ENCODE peak calls at places on chromosomes 11 and 22, in ten cellular contexts. One of them, this sample, is unnamed. For H3K27me3, the result is how much of the 10 kb centered on the place peaks cover.

GRCh38 chr11:83241291-83241946 is 44.7 kb downstream of the CCDC90B start:
- DNase-seq in tibial nerve: no peak
- DNase-seq in hepatocyte: peak
- DNase-seq in endothelial cell of umbilical vein: peak
- DNase-seq in ascending aorta: no peak
- DNase-seq in spleen: no peak
- DNase-seq in body of pancreas: peak
- DNase-seq in WERI-Rb-1: peak
- DNase-seq in cardiac muscle cell: peak
- DNase-seq in fibroblast of lung: peak
- DNase-seq in this sample: peak

GRCh38 chr11:43580735-43581369 is 99.7 kb upstream of the HSD17B12 start:
- DNase-seq in spleen: no peak
- DNase-seq in fibroblast of lung: no peak
- DNase-seq in WERI-Rb-1: no peak
- DNase-seq in tibial nerve: no peak
- DNase-seq in body of pancreas: no peak
- DNase-seq in hepatocyte: no peak
- DNase-seq in ascending aorta: no peak
- DNase-seq in endothelial cell of umbilical vein: no peak
- DNase-seq in cardiac muscle cell: peak
- DNase-seq in this sample: no peak

GRCh38 chr11:18618341-18619025 is 15.7 kb downstream of the SPTY2D1 start:
- DNase-seq in WERI-Rb-1: no peak
- DNase-seq in fibroblast of lung: peak
- DNase-seq in hepatocyte: no peak
- DNase-seq in cardiac muscle cell: no peak
- DNase-seq in spleen: no peak
- DNase-seq in endothelial cell of umbilical vein: peak
- DNase-seq in tibial nerve: no peak
- DNase-seq in ascending aorta: no peak
- DNase-seq in body of pancreas: no peak
- DNase-seq in this sample: no peak

GRCh38 chr11:119722281-119722794 is 6.7 kb downstream of the NECTIN1 start:
- DNase-seq in spleen: no peak
- DNase-seq in cardiac muscle cell: no peak
- DNase-seq in body of pancreas: peak
- DNase-seq in endothelial cell of umbilical vein: no peak
- DNase-seq in hepatocyte: no peak
- DNase-seq in fibroblast of lung: no peak
- DNase-seq in tibial nerve: no peak
- DNase-seq in WERI-Rb-1: peak
- DNase-seq in ascending aorta: no peak
- DNase-seq in this sample: no peak

GRCh38 chr11:37571248-37571647 is 973.2 kb upstream of the RAG2 start:
- DNase-seq in tibial nerve: no peak
- DNase-seq in WERI-Rb-1: no peak
- DNase-seq in body of pancreas: no peak
- DNase-seq in hepatocyte: no peak
- DNase-seq in ascending aorta: no peak
- DNase-seq in spleen: no peak
- DNase-seq in cardiac muscle cell: no peak
- DNase-seq in fibroblast of lung: peak
- DNase-seq in endothelial cell of umbilical vein: no peak
- DNase-seq in this sample: no peak

GRCh38 chr11:117860139-117860538 is 16.3 kb downstream of the FXYD6 start:
- DNase-seq in hepatocyte: no peak
- DNase-seq in cardiac muscle cell: no peak
- DNase-seq in tibial nerve: no peak
- DNase-seq in endothelial cell of umbilical vein: no peak
- DNase-seq in WERI-Rb-1: no peak
- DNase-seq in body of pancreas: no peak
- DNase-seq in ascending aorta: no peak
- DNase-seq in fibroblast of lung: no peak
- DNase-seq in spleen: no peak
- DNase-seq in this sample: no peak

GRCh38 chr11:108097179-108097578 is 24.2 kb upstream of the ACAT1 start:
- DNase-seq in cardiac muscle cell: no peak
- DNase-seq in body of pancreas: no peak
- DNase-seq in endothelial cell of umbilical vein: no peak
- DNase-seq in WERI-Rb-1: no peak
- DNase-seq in fibroblast of lung: no peak
- DNase-seq in ascending aorta: no peak
- DNase-seq in hepatocyte: no peak
- DNase-seq in spleen: no peak
- DNase-seq in tibial nerve: no peak
- DNase-seq in this sample: no peak

GRCh38 chr11:68106165-68106940 is 14.8 kb downstream of the CHKA start:
- DNase-seq in ascending aorta: no peak
- DNase-seq in tibial nerve: no peak
- DNase-seq in body of pancreas: peak
- DNase-seq in WERI-Rb-1: no peak
- DNase-seq in cardiac muscle cell: no peak
- DNase-seq in fibroblast of lung: peak
- DNase-seq in hepatocyte: peak
- DNase-seq in endothelial cell of umbilical vein: peak
- DNase-seq in spleen: no peak
- DNase-seq in this sample: no peak

GRCh38 chr11:69599502-69599901 is 41.5 kb upstream of the CCND1 start:
- DNase-seq in cardiac muscle cell: no peak
- DNase-seq in ascending aorta: no peak
- DNase-seq in fibroblast of lung: no peak
- DNase-seq in tibial nerve: no peak
- DNase-seq in body of pancreas: no peak
- DNase-seq in hepatocyte: no peak
- DNase-seq in endothelial cell of umbilical vein: no peak
- DNase-seq in spleen: no peak
- DNase-seq in WERI-Rb-1: peak
- DNase-seq in this sample: no peak

GRCh38 chr11:23991140-23991539 is 505.7 kb upstream of the LUZP2 start:
- DNase-seq in WERI-Rb-1: no peak
- DNase-seq in endothelial cell of umbilical vein: peak
- DNase-seq in fibroblast of lung: peak
- DNase-seq in body of pancreas: no peak
- DNase-seq in tibial nerve: no peak
- DNase-seq in ascending aorta: no peak
- DNase-seq in cardiac muscle cell: no peak
- DNase-seq in spleen: no peak
- DNase-seq in hepatocyte: no peak
- DNase-seq in this sample: no peak

DNA sequence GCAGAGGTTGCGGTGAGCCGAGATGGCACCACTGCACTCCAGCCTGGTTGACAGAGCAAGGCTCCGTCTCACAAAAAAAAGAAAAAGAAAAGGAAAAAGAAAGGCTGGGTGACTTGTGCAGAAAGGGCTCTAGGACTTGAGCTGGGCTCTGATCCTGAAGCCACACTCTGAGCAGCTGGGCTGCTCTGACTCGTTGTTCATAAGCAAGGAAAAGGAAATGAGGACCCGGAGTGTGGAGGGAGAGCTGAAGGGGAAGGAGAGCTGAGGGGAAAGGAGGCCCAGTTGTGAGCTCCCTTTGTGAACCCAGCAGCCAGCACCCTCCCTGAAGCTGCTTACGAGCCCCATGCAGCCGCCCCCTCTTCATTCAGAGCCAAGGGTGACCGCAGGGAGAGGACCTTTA is 12.4 kb upstream of the SH3BP1 start:
- DNase-seq in cardiac muscle cell: no peak
- DNase-seq in hepatocyte: no peak
- DNase-seq in fibroblast of lung: no peak
- DNase-seq in body of pancreas: no peak
- DNase-seq in endothelial cell of umbilical vein: no peak
- DNase-seq in tibial nerve: no peak
- DNase-seq in ascending aorta: no peak
- DNase-seq in spleen: no peak
- DNase-seq in WERI-Rb-1: no peak
- DNase-seq in this sample: no peak
- H3K4me3 ChIP-seq in cardiac muscle cell: no peak
- H3K4me3 ChIP-seq in hepatocyte: no peak
- H3K4me3 ChIP-seq in fibroblast of lung: no peak
- H3K4me3 ChIP-seq in body of pancreas: no peak
- H3K4me3 ChIP-seq in endothelial cell of umbilical vein: no peak
- H3K4me3 ChIP-seq in tibial nerve: no peak
- H3K4me3 ChIP-seq in ascending aorta: no peak
- H3K4me3 ChIP-seq in spleen: no peak
- H3K4me3 ChIP-seq in WERI-Rb-1: no peak
- H3K4me3 ChIP-seq in this sample: no peak

GRCh38 chr22:26979294-26979693 is 321.9 kb downstream of the MIAT start:
- DNase-seq in spleen: no peak
- DNase-seq in fibroblast of lung: no peak
- DNase-seq in tibial nerve: no peak
- DNase-seq in hepatocyte: peak
- DNase-seq in endothelial cell of umbilical vein: no peak
- DNase-seq in body of pancreas: no peak
- DNase-seq in cardiac muscle cell: peak
- DNase-seq in ascending aorta: no peak
- DNase-seq in WERI-Rb-1: no peak
- DNase-seq in this sample: no peak
- H3K27me3 ChIP-seq in spleen: under half
- H3K27me3 ChIP-seq in fibroblast of lung: under half
- H3K27me3 ChIP-seq in tibial nerve: under half
- H3K27me3 ChIP-seq in hepatocyte: under half
- H3K27me3 ChIP-seq in endothelial cell of umbilical vein: under half
- H3K27me3 ChIP-seq in body of pancreas: under half
- H3K27me3 ChIP-seq in cardiac muscle cell: under half
- H3K27me3 ChIP-seq in ascending aorta: under half
- H3K27me3 ChIP-seq in WERI-Rb-1: under half
- H3K27me3 ChIP-seq in this sample: under half

DNA sequence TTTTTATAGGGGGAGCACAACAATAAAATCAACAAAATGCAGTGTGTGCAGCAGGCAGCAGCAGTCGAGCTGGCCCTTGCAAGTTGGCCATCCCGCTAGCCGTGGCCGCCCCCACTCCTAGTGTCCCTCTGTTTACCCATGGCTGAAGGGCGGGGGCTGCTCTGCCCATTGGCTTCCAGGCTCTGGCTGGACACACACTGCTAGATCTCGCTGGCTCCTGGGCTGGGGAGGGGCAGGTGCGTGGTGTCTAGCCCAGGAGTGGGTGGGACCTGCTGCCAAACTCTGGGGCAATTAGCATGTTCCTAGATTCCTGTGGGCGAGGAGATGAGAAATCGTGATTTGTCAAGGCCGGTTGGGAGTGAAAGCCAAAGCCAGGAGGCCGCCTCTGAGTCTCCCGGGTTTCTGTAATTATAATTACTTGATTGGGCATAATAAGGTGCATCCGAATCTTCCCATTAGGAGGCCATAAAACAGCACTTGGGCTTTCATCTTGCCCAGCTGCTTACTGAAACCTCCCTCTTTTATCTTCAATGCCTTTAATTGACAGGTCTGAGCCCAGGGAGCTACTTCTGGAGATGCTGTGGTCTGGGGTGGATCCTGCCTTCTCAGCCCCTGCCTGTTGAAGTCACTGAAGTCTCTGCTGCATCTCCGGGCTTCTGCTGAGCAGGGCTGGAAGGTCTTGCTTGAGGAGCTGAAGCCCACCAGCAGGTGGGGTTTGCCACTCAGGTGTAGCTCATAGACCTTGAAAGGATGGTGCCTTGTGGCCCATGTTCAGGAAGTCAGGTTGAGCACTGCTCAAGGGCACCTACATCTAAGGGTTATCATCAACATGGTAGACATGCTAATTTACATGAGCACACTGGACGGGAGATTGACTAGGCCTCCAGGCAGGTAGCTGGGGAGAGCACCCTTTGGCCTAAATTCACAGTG is 44.5 kb upstream of the DKK3 start:
- DNase-seq in body of pancreas: no peak
- DNase-seq in fibroblast of lung: no peak
- DNase-seq in cardiac muscle cell: no peak
- DNase-seq in hepatocyte: no peak
- DNase-seq in spleen: no peak
- DNase-seq in endothelial cell of umbilical vein: no peak
- DNase-seq in WERI-Rb-1: peak
- DNase-seq in tibial nerve: no peak
- DNase-seq in ascending aorta: no peak
- DNase-seq in this sample: no peak
- TF ChIP-seq CTCF in body of pancreas: no peak
- TF ChIP-seq CTCF in fibroblast of lung: no peak
- TF ChIP-seq CTCF in cardiac muscle cell: peak
- TF ChIP-seq CTCF in hepatocyte: peak
- TF ChIP-seq CTCF in spleen: no peak
- TF ChIP-seq CTCF in endothelial cell of umbilical vein: no peak
- TF ChIP-seq CTCF in WERI-Rb-1: peak
- TF ChIP-seq CTCF in tibial nerve: no peak
- TF ChIP-seq CTCF in ascending aorta: no peak
- TF ChIP-seq CTCF in this sample: peak

GRCh38 chr11:27720277-27720830 is 20.1 kb upstream of the BDNF start:
- DNase-seq in hepatocyte: peak
- DNase-seq in tibial nerve: no peak
- DNase-seq in spleen: no peak
- DNase-seq in cardiac muscle cell: peak
- DNase-seq in ascending aorta: no peak
- DNase-seq in WERI-Rb-1: peak
- DNase-seq in endothelial cell of umbilical vein: peak
- DNase-seq in body of pancreas: no peak
- DNase-seq in fibroblast of lung: peak
- DNase-seq in this sample: no peak
- H3K4me3 ChIP-seq in hepatocyte: no peak
- H3K4me3 ChIP-seq in tibial nerve: no peak
- H3K4me3 ChIP-seq in spleen: no peak
- H3K4me3 ChIP-seq in cardiac muscle cell: no peak
- H3K4me3 ChIP-seq in ascending aorta: no peak
- H3K4me3 ChIP-seq in WERI-Rb-1: peak
- H3K4me3 ChIP-seq in endothelial cell of umbilical vein: no peak
- H3K4me3 ChIP-seq in body of pancreas: no peak
- H3K4me3 ChIP-seq in fibroblast of lung: no peak
- H3K4me3 ChIP-seq in this sample: no peak

GRCh38 chr22:43470218-43470617 is 58.4 kb downstream of the MPPED1 start:
- DNase-seq in tibial nerve: no peak
- DNase-seq in spleen: peak
- DNase-seq in hepatocyte: no peak
- DNase-seq in ascending aorta: no peak
- DNase-seq in fibroblast of lung: no peak
- DNase-seq in body of pancreas: no peak
- DNase-seq in WERI-Rb-1: no peak
- DNase-seq in endothelial cell of umbilical vein: no peak
- DNase-seq in cardiac muscle cell: no peak
- DNase-seq in this sample: no peak

GRCh38 chr22:43465291-43466015 is 53.6 kb downstream of the MPPED1 start:
- DNase-seq in body of pancreas: no peak
- DNase-seq in fibroblast of lung: no peak
- DNase-seq in hepatocyte: no peak
- DNase-seq in WERI-Rb-1: no peak
- DNase-seq in spleen: peak
- DNase-seq in cardiac muscle cell: no peak
- DNase-seq in endothelial cell of umbilical vein: no peak
- DNase-seq in tibial nerve: no peak
- DNase-seq in ascending aorta: no peak
- DNase-seq in this sample: no peak

GRCh38 chr22:43467171-43467570 is 55.4 kb downstream of the MPPED1 start:
- DNase-seq in tibial nerve: no peak
- DNase-seq in cardiac muscle cell: no peak
- DNase-seq in ascending aorta: no peak
- DNase-seq in spleen: peak
- DNase-seq in body of pancreas: no peak
- DNase-seq in endothelial cell of umbilical vein: no peak
- DNase-seq in hepatocyte: no peak
- DNase-seq in WERI-Rb-1: no peak
- DNase-seq in fibroblast of lung: no peak
- DNase-seq in this sample: no peak

GRCh38 chr22:43466710-43467109 is 54.9 kb downstream of the MPPED1 start:
- DNase-seq in cardiac muscle cell: no peak
- DNase-seq in tibial nerve: no peak
- DNase-seq in hepatocyte: no peak
- DNase-seq in body of pancreas: no peak
- DNase-seq in ascending aorta: no peak
- DNase-seq in endothelial cell of umbilical vein: no peak
- DNase-seq in spleen: peak
- DNase-seq in WERI-Rb-1: no peak
- DNase-seq in fibroblast of lung: no peak
- DNase-seq in this sample: no peak

GRCh38 chr22:43467571-43467970 is 55.8 kb downstream of the MPPED1 start:
- DNase-seq in body of pancreas: no peak
- DNase-seq in endothelial cell of umbilical vein: no peak
- DNase-seq in spleen: no peak
- DNase-seq in cardiac muscle cell: no peak
- DNase-seq in tibial nerve: no peak
- DNase-seq in ascending aorta: no peak
- DNase-seq in WERI-Rb-1: no peak
- DNase-seq in hepatocyte: no peak
- DNase-seq in fibroblast of lung: no peak
- DNase-seq in this sample: no peak
- H3K27me3 ChIP-seq in body of pancreas: under half
- H3K27me3 ChIP-seq in endothelial cell of umbilical vein: under half
- H3K27me3 ChIP-seq in spleen: under half
- H3K27me3 ChIP-seq in cardiac muscle cell: under half
- H3K27me3 ChIP-seq in tibial nerve: under half
- H3K27me3 ChIP-seq in ascending aorta: under half
- H3K27me3 ChIP-seq in WERI-Rb-1: under half
- H3K27me3 ChIP-seq in hepatocyte: under half
- H3K27me3 ChIP-seq in fibroblast of lung: under half
- H3K27me3 ChIP-seq in this sample: under half